ENCODE peak calls at places on chromosome 6, in nine cellular contexts. One of them, this sample, is unnamed.

GRCh38 chr6:163814494-163815364 is 400.2 kb downstream of the QKI start:
- DNase-seq in epithelial cell of esophagus: no peak
- DNase-seq in PC-3: peak
- DNase-seq in body of pancreas: no peak
- DNase-seq in heart left ventricle: no peak
- DNase-seq in WTC11: no peak
- DNase-seq in cardiac muscle cell: peak
- DNase-seq in OCI-LY7: peak
- DNase-seq in lower lobe of right lung: no peak
- DNase-seq in this sample: no peak

GRCh38 chr6:34305982-34306702 is 57.3 kb upstream of the SMIM29 start:
- DNase-seq in epithelial cell of esophagus: no peak
- DNase-seq in PC-3: no peak
- DNase-seq in body of pancreas: peak
- DNase-seq in heart left ventricle: peak
- DNase-seq in WTC11: no peak
- DNase-seq in cardiac muscle cell: peak
- DNase-seq in OCI-LY7: no peak
- DNase-seq in lower lobe of right lung: no peak
- DNase-seq in this sample: no peak

GRCh38 chr6:106055442-106055975 is 30.6 kb upstream of the PRDM1 start:
- DNase-seq in epithelial cell of esophagus: no peak
- DNase-seq in PC-3: no peak
- DNase-seq in body of pancreas: no peak
- DNase-seq in heart left ventricle: no peak
- DNase-seq in WTC11: no peak
- DNase-seq in cardiac muscle cell: no peak
- DNase-seq in OCI-LY7: no peak
- DNase-seq in lower lobe of right lung: no peak
- DNase-seq in this sample: no peak

GRCh38 chr6:3414704-3415453 is 42.0 kb downstream of the SLC22A23 start:
- DNase-seq in epithelial cell of esophagus: peak
- DNase-seq in PC-3: peak
- DNase-seq in body of pancreas: no peak
- DNase-seq in heart left ventricle: no peak
- DNase-seq in WTC11: peak
- DNase-seq in cardiac muscle cell: peak
- DNase-seq in OCI-LY7: no peak
- DNase-seq in lower lobe of right lung: peak
- DNase-seq in this sample: peak

GRCh38 chr6:82915666-82916065 is 150.0 kb downstream of the UBE3D start:
- DNase-seq in epithelial cell of esophagus: peak
- DNase-seq in PC-3: peak
- DNase-seq in body of pancreas: no peak
- DNase-seq in heart left ventricle: no peak
- DNase-seq in WTC11: no peak
- DNase-seq in cardiac muscle cell: no peak
- DNase-seq in OCI-LY7: no peak
- DNase-seq in lower lobe of right lung: no peak
- DNase-seq in this sample: no peak

GRCh38 chr6:9200712-9201111 is 765.4 kb upstream of the SLC35B3 start:
- DNase-seq in epithelial cell of esophagus: no peak
- DNase-seq in PC-3: no peak
- DNase-seq in body of pancreas: no peak
- DNase-seq in heart left ventricle: no peak
- DNase-seq in WTC11: no peak
- DNase-seq in cardiac muscle cell: no peak
- DNase-seq in OCI-LY7: no peak
- DNase-seq in lower lobe of right lung: no peak
- DNase-seq in this sample: no peak

GRCh38 chr6:6696867-6697531 is 108.5 kb downstream of the LY86 start:
- DNase-seq in epithelial cell of esophagus: peak
- DNase-seq in PC-3: peak
- DNase-seq in body of pancreas: peak
- DNase-seq in heart left ventricle: peak
- DNase-seq in WTC11: peak
- DNase-seq in cardiac muscle cell: peak
- DNase-seq in OCI-LY7: peak
- DNase-seq in lower lobe of right lung: peak
- DNase-seq in this sample: no peak

GRCh38 chr6:7975764-7976146 is 65.2 kb upstream of the TXNDC5 start:
- DNase-seq in epithelial cell of esophagus: no peak
- DNase-seq in PC-3: no peak
- DNase-seq in body of pancreas: peak
- DNase-seq in heart left ventricle: no peak
- DNase-seq in WTC11: no peak
- DNase-seq in cardiac muscle cell: peak
- DNase-seq in OCI-LY7: no peak
- DNase-seq in lower lobe of right lung: no peak
- DNase-seq in this sample: no peak

GRCh38 chr6:42453649-42454427 is 2.1 kb upstream of the TRERF1 start:
- DNase-seq in epithelial cell of esophagus: peak
- DNase-seq in PC-3: no peak
- DNase-seq in body of pancreas: peak
- DNase-seq in heart left ventricle: peak
- DNase-seq in WTC11: peak
- DNase-seq in cardiac muscle cell: peak
- DNase-seq in OCI-LY7: no peak
- DNase-seq in lower lobe of right lung: peak
- DNase-seq in this sample: no peak

GRCh38 chr6:97361286-97361685 is 78.3 kb upstream of the MMS22L start:
- DNase-seq in epithelial cell of esophagus: peak
- DNase-seq in PC-3: peak
- DNase-seq in body of pancreas: no peak
- DNase-seq in heart left ventricle: no peak
- DNase-seq in WTC11: no peak
- DNase-seq in cardiac muscle cell: peak
- DNase-seq in OCI-LY7: no peak
- DNase-seq in lower lobe of right lung: no peak
- DNase-seq in this sample: no peak

GRCh38 chr6:22145823-22146379 is 150.9 kb downstream of the PRL start:
- DNase-seq in epithelial cell of esophagus: peak
- DNase-seq in PC-3: no peak
- DNase-seq in body of pancreas: no peak
- DNase-seq in heart left ventricle: no peak
- DNase-seq in WTC11: peak
- DNase-seq in cardiac muscle cell: peak
- DNase-seq in OCI-LY7: no peak
- DNase-seq in lower lobe of right lung: no peak
- DNase-seq in this sample: no peak

GRCh38 chr6:1949533-1949932 is 295.9 kb downstream of the GMDS start:
- DNase-seq in epithelial cell of esophagus: peak
- DNase-seq in PC-3: peak
- DNase-seq in body of pancreas: no peak
- DNase-seq in heart left ventricle: no peak
- DNase-seq in WTC11: no peak
- DNase-seq in cardiac muscle cell: peak
- DNase-seq in OCI-LY7: no peak
- DNase-seq in lower lobe of right lung: no peak
- DNase-seq in this sample: no peak

GRCh38 chr6:143362192-143362558 is 88.3 kb downstream of the ADAT2 start:
- DNase-seq in epithelial cell of esophagus: no peak
- DNase-seq in PC-3: no peak
- DNase-seq in body of pancreas: no peak
- DNase-seq in heart left ventricle: no peak
- DNase-seq in WTC11: no peak
- DNase-seq in cardiac muscle cell: no peak
- DNase-seq in OCI-LY7: no peak
- DNase-seq in lower lobe of right lung: no peak
- DNase-seq in this sample: no peak

GRCh38 chr6:69704916-69705315 is 91.9 kb downstream of the LMBRD1 start:
- DNase-seq in epithelial cell of esophagus: no peak
- DNase-seq in PC-3: no peak
- DNase-seq in body of pancreas: no peak
- DNase-seq in heart left ventricle: no peak
- DNase-seq in WTC11: no peak
- DNase-seq in cardiac muscle cell: peak
- DNase-seq in OCI-LY7: no peak
- DNase-seq in lower lobe of right lung: no peak
- DNase-seq in this sample: no peak

GRCh38 chr6:158226655-158227512 is 58.7 kb downstream of the GTF2H5 start:
- DNase-seq in epithelial cell of esophagus: no peak
- DNase-seq in PC-3: no peak
- DNase-seq in body of pancreas: peak
- DNase-seq in heart left ventricle: peak
- DNase-seq in WTC11: no peak
- DNase-seq in cardiac muscle cell: no peak
- DNase-seq in OCI-LY7: no peak
- DNase-seq in lower lobe of right lung: no peak
- DNase-seq in this sample: no peak
- TF ChIP-seq CTCF in epithelial cell of esophagus: no peak
- TF ChIP-seq CTCF in PC-3: no peak
- TF ChIP-seq CTCF in body of pancreas: no peak
- TF ChIP-seq CTCF in heart left ventricle: no peak
- TF ChIP-seq CTCF in WTC11: no peak
- TF ChIP-seq CTCF in cardiac muscle cell: no peak
- TF ChIP-seq CTCF in OCI-LY7: no peak
- TF ChIP-seq CTCF in lower lobe of right lung: no peak
- TF ChIP-seq CTCF in this sample: no peak

DNA sequence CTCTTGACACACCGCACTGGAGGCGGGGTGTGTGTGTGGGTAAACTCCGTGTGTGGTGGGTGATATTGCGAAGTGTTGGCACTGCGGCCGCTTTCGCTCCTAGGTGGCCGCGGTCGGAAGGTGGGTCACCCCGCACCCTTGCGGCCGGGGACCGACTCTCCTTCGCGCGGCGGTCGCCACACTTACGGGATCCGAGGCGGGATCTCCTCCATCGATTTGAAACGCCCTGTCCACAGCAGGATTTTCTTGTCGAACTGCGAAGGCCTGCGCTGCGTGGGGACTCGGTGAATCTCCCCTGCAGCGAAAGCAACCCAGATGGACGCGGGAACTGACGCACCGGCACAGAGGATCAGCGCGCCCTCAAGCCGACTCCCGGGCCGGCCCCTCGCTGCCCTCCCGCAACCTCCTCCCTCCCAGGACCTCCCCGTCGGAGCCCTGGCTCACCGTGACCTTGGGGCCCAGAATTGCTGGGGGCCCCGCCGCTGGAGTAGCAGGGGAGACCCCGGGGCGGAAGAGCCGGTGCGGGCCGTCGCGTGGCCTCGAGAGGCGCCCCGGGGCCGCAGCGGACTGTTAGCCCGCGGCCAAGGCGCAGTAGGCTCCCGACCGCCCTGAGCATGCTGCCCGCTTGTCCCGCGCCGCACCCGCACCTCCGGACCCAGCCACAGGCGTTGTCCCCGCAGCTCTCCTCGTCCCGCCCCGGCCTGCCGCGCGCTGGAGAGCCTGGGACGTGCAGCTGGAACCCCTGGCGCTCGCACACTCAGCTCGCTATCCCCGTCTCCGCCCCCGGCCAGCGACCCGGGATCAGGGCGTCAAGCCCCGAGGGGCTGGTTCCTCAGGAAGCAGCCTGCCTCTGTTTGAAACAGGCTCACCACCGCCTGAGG is at the start of gene FAM162B:
- DNase-seq in epithelial cell of esophagus: peak
- DNase-seq in PC-3: no peak
- DNase-seq in body of pancreas: peak
- DNase-seq in heart left ventricle: peak
- DNase-seq in WTC11: peak
- DNase-seq in cardiac muscle cell: peak
- DNase-seq in OCI-LY7: no peak
- DNase-seq in lower lobe of right lung: peak
- DNase-seq in this sample: no peak
- TF ChIP-seq CTCF in epithelial cell of esophagus: no peak
- TF ChIP-seq CTCF in PC-3: no peak
- TF ChIP-seq CTCF in body of pancreas: no peak
- TF ChIP-seq CTCF in heart left ventricle: no peak
- TF ChIP-seq CTCF in WTC11: no peak
- TF ChIP-seq CTCF in cardiac muscle cell: no peak
- TF ChIP-seq CTCF in OCI-LY7: no peak
- TF ChIP-seq CTCF in lower lobe of right lung: no peak
- TF ChIP-seq CTCF in this sample: no peak

GRCh38 chr6:24766685-24767462 is 7.9 kb upstream of the GMNN start:
- DNase-seq in epithelial cell of esophagus: peak
- DNase-seq in PC-3: peak
- DNase-seq in body of pancreas: no peak
- DNase-seq in heart left ventricle: no peak
- DNase-seq in WTC11: no peak
- DNase-seq in cardiac muscle cell: peak
- DNase-seq in OCI-LY7: peak
- DNase-seq in lower lobe of right lung: no peak
- DNase-seq in this sample: no peak
- TF ChIP-seq CTCF in epithelial cell of esophagus: peak
- TF ChIP-seq CTCF in PC-3: peak
- TF ChIP-seq CTCF in body of pancreas: peak
- TF ChIP-seq CTCF in heart left ventricle: peak
- TF ChIP-seq CTCF in WTC11: no peak
- TF ChIP-seq CTCF in cardiac muscle cell: peak
- TF ChIP-seq CTCF in OCI-LY7: peak
- TF ChIP-seq CTCF in lower lobe of right lung: peak
- TF ChIP-seq CTCF in this sample: peak

GRCh38 chr6:158564243-158565121 is 4.6 kb downstream of the TMEM181 start:
- DNase-seq in epithelial cell of esophagus: no peak
- DNase-seq in PC-3: no peak
- DNase-seq in body of pancreas: no peak
- DNase-seq in heart left ventricle: no peak
- DNase-seq in WTC11: no peak
- DNase-seq in cardiac muscle cell: no peak
- DNase-seq in OCI-LY7: no peak
- DNase-seq in lower lobe of right lung: no peak
- DNase-seq in this sample: no peak

GRCh38 chr6:158565122-158565429 is 5.2 kb downstream of the TMEM181 start:
- DNase-seq in epithelial cell of esophagus: no peak
- DNase-seq in PC-3: no peak
- DNase-seq in body of pancreas: no peak
- DNase-seq in heart left ventricle: no peak
- DNase-seq in WTC11: no peak
- DNase-seq in cardiac muscle cell: no peak
- DNase-seq in OCI-LY7: no peak
- DNase-seq in lower lobe of right lung: no peak
- DNase-seq in this sample: no peak

GRCh38 chr6:158566207-158566818 is 6.4 kb downstream of the TMEM181 start:
- DNase-seq in epithelial cell of esophagus: no peak
- DNase-seq in PC-3: no peak
- DNase-seq in body of pancreas: no peak
- DNase-seq in heart left ventricle: no peak
- DNase-seq in WTC11: no peak
- DNase-seq in cardiac muscle cell: no peak
- DNase-seq in OCI-LY7: no peak
- DNase-seq in lower lobe of right lung: no peak
- DNase-seq in this sample: no peak

GRCh38 chr6:158567152-158567551 is 7.3 kb downstream of the TMEM181 start:
- DNase-seq in epithelial cell of esophagus: no peak
- DNase-seq in PC-3: no peak
- DNase-seq in body of pancreas: no peak
- DNase-seq in heart left ventricle: no peak
- DNase-seq in WTC11: no peak
- DNase-seq in cardiac muscle cell: no peak
- DNase-seq in OCI-LY7: no peak
- DNase-seq in lower lobe of right lung: no peak
- DNase-seq in this sample: no peak

DNA sequence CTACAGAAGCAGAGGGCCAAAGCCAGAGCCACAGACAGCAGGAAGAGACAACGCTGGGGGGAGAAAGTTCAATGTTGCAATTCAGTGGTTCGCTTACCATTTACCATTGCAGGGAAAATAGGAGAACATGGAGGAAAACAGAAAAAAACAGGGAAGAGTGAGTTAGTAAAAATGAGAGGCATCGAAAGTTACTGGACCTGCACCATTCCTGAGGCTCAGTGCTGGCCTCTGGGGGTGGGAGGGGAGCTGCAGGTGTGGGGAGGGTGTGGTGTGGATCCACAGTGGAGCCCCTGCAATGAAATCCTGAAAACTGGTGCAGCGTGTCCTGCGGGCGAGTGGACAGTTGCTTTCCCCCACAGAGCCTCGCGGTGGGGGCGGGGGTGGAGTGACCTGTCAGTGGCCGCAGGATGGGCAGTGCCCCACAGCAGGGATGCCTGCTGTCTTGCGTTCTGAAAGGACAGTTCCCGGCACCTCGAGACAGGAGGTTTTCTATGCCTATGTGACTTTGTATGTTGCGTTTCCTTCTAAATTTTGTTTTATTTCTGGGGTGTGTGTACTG is 5.7 kb downstream of the TMEM181 start:
- DNase-seq in epithelial cell of esophagus: no peak
- DNase-seq in PC-3: no peak
- DNase-seq in body of pancreas: no peak
- DNase-seq in heart left ventricle: no peak
- DNase-seq in WTC11: no peak
- DNase-seq in cardiac muscle cell: no peak
- DNase-seq in OCI-LY7: no peak
- DNase-seq in lower lobe of right lung: no peak
- DNase-seq in this sample: no peak
- TF ChIP-seq CTCF in epithelial cell of esophagus: no peak
- TF ChIP-seq CTCF in PC-3: peak
- TF ChIP-seq CTCF in body of pancreas: no peak
- TF ChIP-seq CTCF in heart left ventricle: no peak
- TF ChIP-seq CTCF in WTC11: no peak
- TF ChIP-seq CTCF in cardiac muscle cell: no peak
- TF ChIP-seq CTCF in OCI-LY7: no peak
- TF ChIP-seq CTCF in lower lobe of right lung: no peak
- TF ChIP-seq CTCF in this sample: no peak

This sample was measured in CD4-positive, alpha-beta T cell.